ENCODE peak calls at places on chromosomes 12 and 14, in five cellular contexts. One of them, this sample, is unnamed.

GRCh38 chr12:129614221-129614885 is 289.5 kb downstream of the TMEM132D start:
- DNase-seq in colonic mucosa: no peak
- DNase-seq in ACHN: peak
- DNase-seq in sigmoid colon: no peak
- DNase-seq in KG1: no peak
- DNase-seq in this sample: peak

GRCh38 chr14:99055816-99056215 is 216.2 kb downstream of the BCL11B start:
- DNase-seq in ACHN: no peak
- DNase-seq in KG1: no peak
- DNase-seq in colonic mucosa: no peak
- DNase-seq in sigmoid colon: no peak
- DNase-seq in this sample: no peak

GRCh38 chr12:53324113-53324778 is 2.8 kb upstream of the AAAS start:
- DNase-seq in colonic mucosa: peak
- DNase-seq in ACHN: no peak
- DNase-seq in sigmoid colon: no peak
- DNase-seq in KG1: no peak
- DNase-seq in this sample: no peak

GRCh38 chr12:50283230-50283923 is at the start of gene LIMA1:
- DNase-seq in colonic mucosa: peak
- DNase-seq in ACHN: peak
- DNase-seq in sigmoid colon: peak
- DNase-seq in KG1: peak
- DNase-seq in this sample: peak

GRCh38 chr14:105617201-105617777 is 90.9 kb downstream of the TMEM121 start:
- DNase-seq in ACHN: no peak
- DNase-seq in sigmoid colon: no peak
- DNase-seq in colonic mucosa: no peak
- DNase-seq in KG1: no peak
- DNase-seq in this sample: no peak

GRCh38 chr12:86139671-86140070 is 116.5 kb downstream of the MGAT4C start:
- DNase-seq in KG1: no peak
- DNase-seq in sigmoid colon: no peak
- DNase-seq in ACHN: no peak
- DNase-seq in colonic mucosa: no peak
- DNase-seq in this sample: no peak

GRCh38 chr14:103126088-103126872 is 3.0 kb downstream of the TNFAIP2 start:
- DNase-seq in KG1: no peak
- DNase-seq in sigmoid colon: no peak
- DNase-seq in ACHN: no peak
- DNase-seq in colonic mucosa: peak
- DNase-seq in this sample: no peak

GRCh38 chr12:51262758-51263177 is 7.4 kb downstream of the SMAGP start:
- DNase-seq in sigmoid colon: no peak
- DNase-seq in KG1: no peak
- DNase-seq in colonic mucosa: peak
- DNase-seq in ACHN: peak
- DNase-seq in this sample: peak

GRCh38 chr14:35879141-35879648 is 53.1 kb downstream of the BRMS1L start:
- DNase-seq in colonic mucosa: no peak
- DNase-seq in sigmoid colon: no peak
- DNase-seq in ACHN: no peak
- DNase-seq in KG1: no peak
- DNase-seq in this sample: no peak

GRCh38 chr14:76943072-76943471 is 85.4 kb downstream of the IRF2BPL start:
- DNase-seq in KG1: no peak
- DNase-seq in ACHN: no peak
- DNase-seq in sigmoid colon: no peak
- DNase-seq in colonic mucosa: no peak
- DNase-seq in this sample: no peak

GRCh38 chr12:52870361-52871290 is 21.8 kb upstream of the KRT78 start:
- DNase-seq in colonic mucosa: peak
- DNase-seq in ACHN: peak
- DNase-seq in KG1: peak
- DNase-seq in sigmoid colon: peak
- DNase-seq in this sample: peak

GRCh38 chr12:68675098-68675842 is 11.5 kb upstream of the NUP107 start:
- DNase-seq in colonic mucosa: peak
- DNase-seq in sigmoid colon: no peak
- DNase-seq in ACHN: no peak
- DNase-seq in KG1: peak
- DNase-seq in this sample: no peak

GRCh38 chr12:93130371-93131049 is 201.4 kb upstream of the EEA1 start:
- DNase-seq in KG1: no peak
- DNase-seq in sigmoid colon: no peak
- DNase-seq in ACHN: no peak
- DNase-seq in colonic mucosa: no peak
- DNase-seq in this sample: no peak

GRCh38 chr12:107288414-107289125 is 195.2 kb upstream of the CRY1 start:
- DNase-seq in colonic mucosa: no peak
- DNase-seq in KG1: no peak
- DNase-seq in ACHN: no peak
- DNase-seq in sigmoid colon: no peak
- DNase-seq in this sample: no peak

GRCh38 chr12:58369576-58369975 is 428.2 kb downstream of the ATP23 start:
- DNase-seq in sigmoid colon: no peak
- DNase-seq in ACHN: no peak
- DNase-seq in KG1: no peak
- DNase-seq in colonic mucosa: no peak
- DNase-seq in this sample: no peak

GRCh38 chr12:116697305-116698130 is 40.4 kb downstream of the SPRING1 start:
- DNase-seq in ACHN: peak
- DNase-seq in KG1: no peak
- DNase-seq in sigmoid colon: no peak
- DNase-seq in colonic mucosa: peak
- DNase-seq in this sample: no peak

GRCh38 chr12:94049718-94050117 is 98.7 kb upstream of the PLXNC1 start:
- DNase-seq in ACHN: no peak
- DNase-seq in KG1: no peak
- DNase-seq in sigmoid colon: no peak
- DNase-seq in colonic mucosa: no peak
- DNase-seq in this sample: no peak

GRCh38 chr12:17802657-17803641 is 287.0 kb downstream of the RERGL start:
- DNase-seq in ACHN: peak
- DNase-seq in KG1: no peak
- DNase-seq in sigmoid colon: no peak
- DNase-seq in colonic mucosa: no peak
- DNase-seq in this sample: no peak

GRCh38 chr12:120944645-120945217 is 33.6 kb upstream of the HNF1A start:
- DNase-seq in sigmoid colon: no peak
- DNase-seq in ACHN: peak
- DNase-seq in KG1: peak
- DNase-seq in colonic mucosa: peak
- DNase-seq in this sample: peak

GRCh38 chr12:56163533-56164344 is 5.6 kb downstream of the MYL6 start:
- DNase-seq in KG1: no peak
- DNase-seq in colonic mucosa: no peak
- DNase-seq in sigmoid colon: no peak
- DNase-seq in ACHN: no peak
- DNase-seq in this sample: no peak

GRCh38 chr14:85416771-85417170 is 113.2 kb upstream of the FLRT2 start:
- DNase-seq in ACHN: peak
- DNase-seq in KG1: peak
- DNase-seq in colonic mucosa: no peak
- DNase-seq in sigmoid colon: no peak
- DNase-seq in this sample: peak

GRCh38 chr12:96364092-96364700 is 36.0 kb downstream of the CDK17 start:
- DNase-seq in colonic mucosa: no peak
- DNase-seq in ACHN: no peak
- DNase-seq in KG1: no peak
- DNase-seq in sigmoid colon: no peak
- DNase-seq in this sample: no peak

GRCh38 chr12:95336387-95337067 is 118.9 kb downstream of the VEZT start:
- DNase-seq in KG1: no peak
- DNase-seq in sigmoid colon: peak
- DNase-seq in ACHN: peak
- DNase-seq in colonic mucosa: peak
- DNase-seq in this sample: peak

GRCh38 chr12:26044592-26044991 is 80.2 kb downstream of the BHLHE41 start:
- DNase-seq in ACHN: no peak
- DNase-seq in KG1: no peak
- DNase-seq in colonic mucosa: no peak
- DNase-seq in sigmoid colon: no peak
- DNase-seq in this sample: no peak

GRCh38 chr12:117064049-117064448 is 35.2 kb downstream of the TESC start:
- DNase-seq in ACHN: no peak
- DNase-seq in colonic mucosa: no peak
- DNase-seq in sigmoid colon: no peak
- DNase-seq in KG1: no peak
- DNase-seq in this sample: no peak

GRCh38 chr12:124599074-124599999 is 31.9 kb upstream of the NCOR2 start:
- DNase-seq in colonic mucosa: no peak
- DNase-seq in KG1: no peak
- DNase-seq in sigmoid colon: no peak
- DNase-seq in ACHN: peak
- DNase-seq in this sample: peak

GRCh38 chr12:47032644-47033043 is 46.8 kb upstream of the PCED1B start:
- DNase-seq in ACHN: peak
- DNase-seq in KG1: peak
- DNase-seq in colonic mucosa: no peak
- DNase-seq in sigmoid colon: no peak
- DNase-seq in this sample: peak

GRCh38 chr12:5945071-5946008 is at the start of gene ANO2:
- DNase-seq in colonic mucosa: no peak
- DNase-seq in ACHN: peak
- DNase-seq in KG1: no peak
- DNase-seq in sigmoid colon: no peak
- DNase-seq in this sample: no peak

GRCh38 chr12:132282031-132282949 is 47.1 kb downstream of the GALNT9 start:
- DNase-seq in colonic mucosa: no peak
- DNase-seq in ACHN: no peak
- DNase-seq in sigmoid colon: no peak
- DNase-seq in KG1: no peak
- DNase-seq in this sample: no peak

GRCh38 chr14:94317259-94317658 is 5.9 kb downstream of the SERPINA6 start:
- DNase-seq in KG1: no peak
- DNase-seq in colonic mucosa: peak
- DNase-seq in ACHN: no peak
- DNase-seq in sigmoid colon: no peak
- DNase-seq in this sample: no peak

GRCh38 chr12:14261096-14261495 is 104.4 kb upstream of the ATF7IP start:
- DNase-seq in KG1: no peak
- DNase-seq in colonic mucosa: peak
- DNase-seq in ACHN: no peak
- DNase-seq in sigmoid colon: no peak
- DNase-seq in this sample: no peak

GRCh38 chr12:113222730-113223531 is 1.7 kb downstream of the TPCN1 start:
- DNase-seq in KG1: no peak
- DNase-seq in sigmoid colon: peak
- DNase-seq in ACHN: peak
- DNase-seq in colonic mucosa: peak
- DNase-seq in this sample: peak

GRCh38 chr12:109542876-109543275 is 30.4 kb downstream of the MMAB start:
- DNase-seq in KG1: no peak
- DNase-seq in ACHN: no peak
- DNase-seq in colonic mucosa: no peak
- DNase-seq in sigmoid colon: no peak
- DNase-seq in this sample: no peak